ENCODE peak calls at places on chromosomes 1 and 21, in nine cellular contexts. A is activated gamma-delta T cell, M is NCI-H1930, C is occipital lobe, Q is ovary, H is T-helper 1 cell, L is uterus, P is brain pericyte, I is caudate nucleus. V is an unnamed sample.

GRCh38 chr1:72281637-72282270 is 585 bp downstream of the NEGR1 start:
- DNase-seq in A (no peak), M (no peak), C (no peak), Q (no peak), H (no peak), L (no peak), P (no peak), I (no peak), V (peak)

GRCh38 chr1:117609471-117609911 is 3.6 kb downstream of the TENT5C start:
- DNase-seq in A (no peak), M (no peak), C (no peak), Q (peak), H (no peak), L (peak), P (no peak), I (no peak), V (no peak)

GRCh38 chr1:10736623-10737267 is 59.7 kb downstream of the CASZ1 start:
- DNase-seq in A (no peak), M (no peak), C (no peak), Q (no peak), H (no peak), L (no peak), P (no peak), I (no peak), V (no peak)

GRCh38 chr21:37098756-37099155 is 25.7 kb downstream of the TTC3 start:
- DNase-seq in A (no peak), M (no peak), C (no peak), Q (no peak), H (no peak), L (no peak), P (no peak), I (no peak), V (no peak)

GRCh38 chr1:199778324-199778955 is 249.1 kb upstream of the NR5A2 start:
- DNase-seq in A (no peak), M (no peak), C (no peak), Q (no peak), H (no peak), L (no peak), P (no peak), I (no peak), V (no peak)

GRCh38 chr21:45499201-45499750 is 43.0 kb downstream of the SLC19A1 start:
- DNase-seq in A (no peak), M (no peak), C (no peak), Q (peak), H (peak), L (peak), P (no peak), I (no peak), V (no peak)

GRCh38 chr1:50176563-50176885 is 67.8 kb downstream of the ELAVL4 start:
- DNase-seq in A (no peak), M (no peak), C (no peak), Q (no peak), H (no peak), L (no peak), P (no peak), I (no peak), V (no peak)

GRCh38 chr1:110172001-110172400 is 21.7 kb downstream of the SLC6A17 start:
- DNase-seq in A (no peak), M (no peak), C (no peak), Q (no peak), H (no peak), L (no peak), P (no peak), I (no peak), V (no peak)

GRCh38 chr1:63868220-63868897 is 94.5 kb downstream of the ROR1 start:
- DNase-seq in A (no peak), M (no peak), C (no peak), Q (no peak), H (no peak), L (peak), P (no peak), I (no peak), V (no peak)

GRCh38 chr1:160465123-160465522 is 57.9 kb downstream of the SLAMF6 start:
- DNase-seq in A (no peak), M (no peak), C (no peak), Q (no peak), H (no peak), L (no peak), P (no peak), I (no peak), V (no peak)

GRCh38 chr1:218617986-218618385 is 272.9 kb downstream of the TGFB2 start:
- DNase-seq in A (no peak), M (no peak), C (no peak), Q (no peak), H (no peak), L (no peak), P (no peak), I (no peak), V (no peak)

GRCh38 chr1:117231748-117232373 is 21.1 kb upstream of the VTCN1 start:
- DNase-seq in A (no peak), M (no peak), C (no peak), Q (peak), H (no peak), L (peak), P (no peak), I (no peak), V (peak)

V was measured in Calu3.